ENCODE peak calls at places on chromosomes 12 and 14, in seven cellular contexts. W is neuronal stem cell, J is mesendoderm, Z is IMR-90, O is mesenchymal stem cell, L is H9, D is trophoblast cell. S is an unnamed sample.

GRCh38 chr12:3671330-3672112 is 81.4 kb downstream of the CRACR2A start:
- DNase-seq in W (no peak), J (no peak), Z (no peak), O (no peak), L (no peak), D (peak; percentile 59), S (no peak)

GRCh38 chr14:100692859-100693558 is 33.7 kb upstream of the DLK1 start:
- DNase-seq in W (no peak), J (peak; percentile 71), Z (peak; percentile 94), O (peak; percentile 98), L (no peak), D (peak; percentile 40), S (peak; percentile 15)

GRCh38 chr12:121637231-121637914 is 11.0 kb downstream of the ORAI1 start:
- DNase-seq in W (no peak), J (no peak), Z (no peak), O (no peak), L (peak; percentile 37), D (no peak), S (no peak)

GRCh38 chr12:53287741-53288216 is 7.6 kb upstream of the PFDN5 start:
- DNase-seq in W (peak; percentile 39), J (peak; percentile 80), Z (peak; percentile 61), O (peak; percentile 73), L (peak; percentile 77), D (peak; percentile 56), S (peak; percentile 81)

GRCh38 chr12:96211989-96212388 is 17.8 kb downstream of the ELK3 start:
- DNase-seq in W (no peak), J (no peak), Z (no peak), O (no peak), L (no peak), D (no peak), S (no peak)

GRCh38 chr14:91283666-91284065 is 39.2 kb upstream of the GPR68 start:
- DNase-seq in W (no peak), J (no peak), Z (peak; percentile 1), O (no peak), L (no peak), D (no peak), S (no peak)

GRCh38 chr14:47935332-47935731 is 259.9 kb upstream of the MDGA2 start:
- DNase-seq in W (no peak), J (no peak), Z (no peak), O (no peak), L (no peak), D (no peak), S (no peak)

GRCh38 chr14:20400589-20400964 is 12.7 kb downstream of the TEP1 start:
- DNase-seq in W (no peak), J (no peak), Z (no peak), O (no peak), L (no peak), D (no peak), S (no peak)

GRCh38 chr14:102504302-102504950 is 5.2 kb downstream of the ANKRD9 start:
- DNase-seq in W (no peak), J (no peak), Z (no peak), O (no peak), L (peak; percentile 19), D (no peak), S (no peak)

GRCh38 chr12:91127296-91127695 is 16.0 kb upstream of the LUM start:
- DNase-seq in W (no peak), J (no peak), Z (peak; percentile 20), O (no peak), L (no peak), D (no peak), S (no peak)

DNA sequence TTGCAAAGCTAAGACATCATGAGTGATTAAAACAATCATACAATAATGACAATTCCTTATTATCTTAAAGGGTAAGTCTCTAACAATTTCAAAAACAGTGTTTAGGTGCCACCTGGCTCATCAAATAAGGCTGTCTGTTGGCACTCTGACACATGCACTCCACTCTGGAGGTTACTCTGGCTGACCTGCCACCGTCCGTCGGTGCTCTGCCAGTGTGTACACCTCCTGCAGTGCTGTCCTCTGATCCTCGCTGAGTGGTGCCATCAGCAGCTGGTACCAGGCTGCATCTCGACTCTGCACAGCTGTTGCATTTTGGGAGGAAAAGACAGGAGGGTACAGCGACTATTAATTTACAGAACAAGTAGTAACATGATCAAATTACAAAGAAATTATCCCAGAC is 64.0 kb downstream of the IPO8 start:
- DNase-seq in W (no peak), J (no peak), Z (no peak), O (no peak), L (no peak), D (no peak), S (no peak)
- H2BK120ac ChIP-seq in W (no peak overlapping the region), J (no peak overlapping the region), Z (no peak overlapping the region), O (no peak overlapping the region), L (no peak overlapping the region), D (no peak overlapping the region), S (no peak overlapping the region)

DNA sequence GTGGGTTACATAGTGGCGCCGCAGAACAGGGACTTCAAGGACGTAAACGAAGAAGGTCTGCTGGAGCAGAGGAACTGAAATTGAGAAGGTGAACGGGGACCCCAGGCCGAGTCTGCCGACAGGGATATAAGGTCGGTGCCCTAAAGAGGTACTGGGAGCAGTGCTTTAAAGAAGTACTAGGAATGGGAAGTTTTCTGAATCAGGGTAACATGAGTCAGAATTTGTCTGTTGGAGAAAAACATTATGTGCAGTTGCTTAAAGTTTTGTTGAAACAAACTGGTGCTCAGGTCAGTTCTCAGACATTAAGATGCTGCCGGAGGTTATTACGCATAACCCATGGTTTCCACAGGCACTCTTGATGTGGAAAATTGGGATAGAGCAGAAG is 14.8 kb upstream of the SLC10A1 start:
- DNase-seq in W (no peak), J (no peak), Z (no peak), O (no peak), L (no peak), D (peak; percentile 29), S (no peak)
- H2BK120ac ChIP-seq in W (no peak overlapping the region), J (no peak overlapping the region), Z (no peak overlapping the region), O (no peak overlapping the region), L (no peak overlapping the region), D (no peak overlapping the region), S (no peak overlapping the region)

GRCh38 chr14:99079061-99079727 is 192.8 kb downstream of the BCL11B start:
- DNase-seq in W (no peak), J (no peak), Z (no peak), O (no peak), L (peak; percentile 12), D (no peak), S (no peak)
- H2BK120ac ChIP-seq in W (no peak overlapping the region), J (no peak overlapping the region), Z (no peak overlapping the region), O (no peak overlapping the region), L (no peak overlapping the region), D (no peak overlapping the region), S (no peak overlapping the region)

GRCh38 chr12:115294443-115295133 is 610.6 kb upstream of the TBX3 start:
- DNase-seq in W (no peak), J (no peak), Z (peak; percentile 67), O (peak; percentile 82), L (no peak), D (no peak), S (no peak)
- H2BK120ac ChIP-seq in W (no peak overlapping the region), J (no peak overlapping the region), Z (no peak overlapping the region), O (no peak overlapping the region), L (no peak overlapping the region), D (no peak overlapping the region), S (no peak overlapping the region)

GRCh38 chr12:70386771-70387170 is 20.7 kb downstream of the KCNMB4 start:
- DNase-seq in W (no peak), J (no peak), Z (no peak), O (no peak), L (no peak), D (peak; percentile 13), S (no peak)
- H2BK120ac ChIP-seq in W (no peak overlapping the region), J (no peak overlapping the region), Z (no peak overlapping the region), O (no peak overlapping the region), L (no peak overlapping the region), D (no peak overlapping the region), S (no peak overlapping the region)

DNA sequence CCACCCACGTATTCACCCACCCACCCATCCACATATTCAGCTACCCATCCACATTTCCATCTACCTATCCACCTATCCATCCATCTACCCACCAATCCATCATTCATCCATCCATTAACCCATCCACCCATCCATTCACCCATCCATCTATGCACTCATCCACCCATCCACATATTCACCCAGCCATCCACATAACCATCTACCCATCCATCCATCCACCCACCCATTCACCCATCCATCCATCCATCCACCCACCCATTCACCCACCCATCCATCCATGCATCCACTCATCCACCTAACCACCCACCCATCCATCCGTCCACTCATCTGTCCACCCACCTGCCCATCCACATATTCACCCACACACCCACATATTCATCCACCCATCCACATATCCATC is 70.5 kb downstream of the LGMN start:
- DNase-seq in W (no peak), J (no peak), Z (no peak), O (no peak), L (no peak), D (no peak), S (no peak)
- H2BK120ac ChIP-seq in W (no peak overlapping the region), J (no peak overlapping the region), Z (no peak overlapping the region), O (no peak overlapping the region), L (no peak overlapping the region), D (no peak overlapping the region), S (no peak overlapping the region)

S was measured in H1.